ENCODE peak calls at places on chromosomes 5 and 9, in seven cellular contexts. One of them, this sample, is unnamed.

GRCh38 chr5:138360941-138361452 is 8.5 kb downstream of the KDM3B start:
- DNase-seq in HCT116: no peak
- DNase-seq in SK-N-SH: no peak
- DNase-seq in HepG2: no peak
- DNase-seq in GM12878: no peak
- DNase-seq in K562: no peak
- DNase-seq in H1: no peak
- DNase-seq in this sample: no peak

GRCh38 chr5:157603333-157604190 is 28.0 kb upstream of the ADAM19 start:
- DNase-seq in HCT116: peak; percentile 90
- DNase-seq in SK-N-SH: no peak
- DNase-seq in HepG2: peak; percentile 18
- DNase-seq in GM12878: no peak
- DNase-seq in K562: no peak
- DNase-seq in H1: no peak
- DNase-seq in this sample: no peak

GRCh38 chr9:115717711-115718173 is 435.8 kb upstream of the PAPPA start:
- DNase-seq in HCT116: no peak
- DNase-seq in SK-N-SH: no peak
- DNase-seq in HepG2: no peak
- DNase-seq in GM12878: no peak
- DNase-seq in K562: no peak
- DNase-seq in H1: no peak
- DNase-seq in this sample: no peak

GRCh38 chr9:15485836-15486678 is 24.7 kb downstream of the PSIP1 start:
- DNase-seq in HCT116: no peak
- DNase-seq in SK-N-SH: no peak
- DNase-seq in HepG2: peak; percentile 27
- DNase-seq in GM12878: no peak
- DNase-seq in K562: no peak
- DNase-seq in H1: no peak
- DNase-seq in this sample: no peak

GRCh38 chr5:177023247-177023703 is 779 bp downstream of the ZNF346 start:
- DNase-seq in HCT116: no peak
- DNase-seq in SK-N-SH: peak; percentile 41
- DNase-seq in HepG2: peak; percentile 9
- DNase-seq in GM12878: no peak
- DNase-seq in K562: peak; percentile 20
- DNase-seq in H1: no peak
- DNase-seq in this sample: no peak

GRCh38 chr9:14797442-14797841 is 74.9 kb upstream of the CER1 start:
- DNase-seq in HCT116: no peak
- DNase-seq in SK-N-SH: no peak
- DNase-seq in HepG2: no peak
- DNase-seq in GM12878: no peak
- DNase-seq in K562: no peak
- DNase-seq in H1: no peak
- DNase-seq in this sample: no peak

GRCh38 chr9:706606-707451 is 134.7 kb upstream of the DMRT1 start:
- DNase-seq in HCT116: no peak
- DNase-seq in SK-N-SH: peak; percentile 29
- DNase-seq in HepG2: peak; percentile 85
- DNase-seq in GM12878: no peak
- DNase-seq in K562: peak; percentile 13
- DNase-seq in H1: peak; percentile 66
- DNase-seq in this sample: no peak

GRCh38 chr9:114738581-114739316 is 56.8 kb upstream of the TEX48 start:
- DNase-seq in HCT116: peak; percentile 63
- DNase-seq in SK-N-SH: peak; percentile 69
- DNase-seq in HepG2: peak; percentile 46
- DNase-seq in GM12878: peak; percentile 24
- DNase-seq in K562: peak; percentile 75
- DNase-seq in H1: peak; percentile 78
- DNase-seq in this sample: peak; percentile 78

GRCh38 chr5:6551287-6551954 is 81.4 kb downstream of the NSUN2 start:
- DNase-seq in HCT116: no peak
- DNase-seq in SK-N-SH: no peak
- DNase-seq in HepG2: no peak
- DNase-seq in GM12878: no peak
- DNase-seq in K562: no peak
- DNase-seq in H1: no peak
- DNase-seq in this sample: no peak

GRCh38 chr5:140114341-140115185 is 654 bp downstream of the PURA start:
- DNase-seq in HCT116: no peak
- DNase-seq in SK-N-SH: peak; percentile 69
- DNase-seq in HepG2: no peak
- DNase-seq in GM12878: no peak
- DNase-seq in K562: peak; percentile 48
- DNase-seq in H1: peak; percentile 79
- DNase-seq in this sample: no peak

GRCh38 chr9:35645736-35646582 is 4.8 kb downstream of the SIT1 start:
- DNase-seq in HCT116: peak; percentile 22
- DNase-seq in SK-N-SH: no peak
- DNase-seq in HepG2: peak; percentile 32
- DNase-seq in GM12878: no peak
- DNase-seq in K562: peak; percentile 23
- DNase-seq in H1: peak; percentile 79
- DNase-seq in this sample: peak; percentile 55

GRCh38 chr9:84573098-84573497 is 96.4 kb upstream of the NTRK2 start:
- DNase-seq in HCT116: no peak
- DNase-seq in SK-N-SH: no peak
- DNase-seq in HepG2: no peak
- DNase-seq in GM12878: no peak
- DNase-seq in K562: no peak
- DNase-seq in H1: no peak
- DNase-seq in this sample: peak; percentile 66

GRCh38 chr9:80320916-80321315 is 749.2 kb downstream of the TLE4 start:
- DNase-seq in HCT116: no peak
- DNase-seq in SK-N-SH: no peak
- DNase-seq in HepG2: no peak
- DNase-seq in GM12878: no peak
- DNase-seq in K562: no peak
- DNase-seq in H1: no peak
- DNase-seq in this sample: no peak

GRCh38 chr5:79464695-79465332 is 49.1 kb downstream of the HOMER1 start:
- DNase-seq in HCT116: peak; percentile 10
- DNase-seq in SK-N-SH: peak; percentile 39
- DNase-seq in HepG2: no peak
- DNase-seq in GM12878: no peak
- DNase-seq in K562: peak; percentile 12
- DNase-seq in H1: no peak
- DNase-seq in this sample: no peak

GRCh38 chr5:67816456-67816855 is 399.1 kb upstream of the PIK3R1 start:
- DNase-seq in HCT116: no peak
- DNase-seq in SK-N-SH: no peak
- DNase-seq in HepG2: no peak
- DNase-seq in GM12878: no peak
- DNase-seq in K562: no peak
- DNase-seq in H1: no peak
- DNase-seq in this sample: no peak

GRCh38 chr9:86093788-86094555 is 5.4 kb downstream of the GOLM1 start:
- DNase-seq in HCT116: peak; percentile 33
- DNase-seq in SK-N-SH: no peak
- DNase-seq in HepG2: peak; percentile 95
- DNase-seq in GM12878: peak; percentile 17
- DNase-seq in K562: no peak
- DNase-seq in H1: no peak
- DNase-seq in this sample: no peak

GRCh38 chr5:1799110-1799601 is 481 bp downstream of the MRPL36 start:
- DNase-seq in HCT116: no peak
- DNase-seq in SK-N-SH: no peak
- DNase-seq in HepG2: peak; percentile 77
- DNase-seq in GM12878: no peak
- DNase-seq in K562: no peak
- DNase-seq in H1: no peak
- DNase-seq in this sample: no peak

GRCh38 chr5:61402244-61402823 is 70.3 kb downstream of the ZSWIM6 start:
- DNase-seq in HCT116: no peak
- DNase-seq in SK-N-SH: no peak
- DNase-seq in HepG2: no peak
- DNase-seq in GM12878: no peak
- DNase-seq in K562: no peak
- DNase-seq in H1: no peak
- DNase-seq in this sample: no peak

GRCh38 chr9:123364241-123364824 is 8.3 kb downstream of the CRB2 start:
- DNase-seq in HCT116: no peak
- DNase-seq in SK-N-SH: no peak
- DNase-seq in HepG2: no peak
- DNase-seq in GM12878: no peak
- DNase-seq in K562: peak; percentile 49
- DNase-seq in H1: no peak
- DNase-seq in this sample: no peak

GRCh38 chr9:27280858-27281257 is 16.1 kb downstream of the EQTN start:
- DNase-seq in HCT116: no peak
- DNase-seq in SK-N-SH: no peak
- DNase-seq in HepG2: no peak
- DNase-seq in GM12878: no peak
- DNase-seq in K562: no peak
- DNase-seq in H1: no peak
- DNase-seq in this sample: no peak

GRCh38 chr5:176553260-176554085 is 4.3 kb downstream of the CDHR2 start:
- DNase-seq in HCT116: peak; percentile 62
- DNase-seq in SK-N-SH: no peak
- DNase-seq in HepG2: no peak
- DNase-seq in GM12878: no peak
- DNase-seq in K562: no peak
- DNase-seq in H1: no peak
- DNase-seq in this sample: no peak

GRCh38 chr9:104765138-104765537 is 1.2 kb downstream of the NIPSNAP3B start:
- DNase-seq in HCT116: no peak
- DNase-seq in SK-N-SH: no peak
- DNase-seq in HepG2: no peak
- DNase-seq in GM12878: no peak
- DNase-seq in K562: no peak
- DNase-seq in H1: no peak
- DNase-seq in this sample: no peak
- H3K4me3 ChIP-seq in HCT116: no peak overlapping the region
- H3K4me3 ChIP-seq in SK-N-SH: no peak overlapping the region
- H3K4me3 ChIP-seq in HepG2: no peak overlapping the region
- H3K4me3 ChIP-seq in GM12878: peak overlapping the region; percentile 82
- H3K4me3 ChIP-seq in K562: no peak overlapping the region
- H3K4me3 ChIP-seq in H1: no peak overlapping the region
- H3K4me3 ChIP-seq in this sample: no peak overlapping the region

DNA sequence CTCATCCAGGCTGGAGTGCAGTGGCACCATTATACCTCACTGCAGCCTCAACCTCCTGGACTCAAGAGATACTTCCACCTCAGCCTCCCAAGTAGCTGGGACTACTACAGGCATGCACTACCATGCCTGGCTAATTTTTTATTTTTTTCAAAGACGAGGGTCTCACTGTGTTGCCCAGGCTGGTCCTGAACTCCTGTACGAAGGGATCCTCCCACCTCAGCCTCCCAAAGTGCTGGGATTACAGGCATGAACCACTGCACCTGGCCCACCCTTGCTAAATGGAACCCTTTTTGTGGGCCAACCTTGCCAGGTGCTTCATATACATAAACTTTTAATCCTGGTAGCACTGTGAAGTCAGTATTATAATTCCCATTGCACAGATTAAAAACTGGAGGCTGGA is 1.0 kb downstream of the GRHPR start:
- DNase-seq in HCT116: no peak
- DNase-seq in SK-N-SH: no peak
- DNase-seq in HepG2: no peak
- DNase-seq in GM12878: no peak
- DNase-seq in K562: no peak
- DNase-seq in H1: no peak
- DNase-seq in this sample: no peak
- TF ChIP-seq YY1 in HCT116: no peak
- TF ChIP-seq YY1 in SK-N-SH: no peak
- TF ChIP-seq YY1 in HepG2: no peak
- TF ChIP-seq YY1 in GM12878: no peak
- TF ChIP-seq YY1 in K562: no peak
- TF ChIP-seq YY1 in H1: no peak
- TF ChIP-seq YY1 in this sample: no peak

DNA sequence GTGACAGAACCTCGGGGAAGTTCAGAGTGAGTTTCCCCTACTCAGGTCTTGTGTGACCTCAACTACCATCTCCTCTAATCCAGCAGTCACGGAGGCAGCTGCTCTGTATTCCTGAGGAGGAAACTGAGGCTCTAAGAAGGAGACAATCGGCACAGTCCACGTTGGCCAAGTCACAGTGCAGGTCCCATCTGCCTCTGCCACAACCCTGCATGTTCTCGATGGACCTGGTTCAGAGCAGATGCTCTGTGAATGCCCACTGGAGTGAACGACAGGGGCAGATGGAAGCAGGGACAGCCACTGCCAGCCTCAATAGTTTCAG is 720 bp upstream of the ERGIC1 start:
- DNase-seq in HCT116: no peak
- DNase-seq in SK-N-SH: no peak
- DNase-seq in HepG2: no peak
- DNase-seq in GM12878: no peak
- DNase-seq in K562: no peak
- DNase-seq in H1: no peak
- DNase-seq in this sample: no peak
- H3K4me3 ChIP-seq in HCT116: peak overlapping the region; percentile 95
- H3K4me3 ChIP-seq in SK-N-SH: peak overlapping the region; percentile 92
- H3K4me3 ChIP-seq in HepG2: peak overlapping the region; percentile 83
- H3K4me3 ChIP-seq in GM12878: peak overlapping the region; percentile 97
- H3K4me3 ChIP-seq in K562: peak overlapping the region; percentile 71
- H3K4me3 ChIP-seq in H1: peak overlapping the region; percentile 65
- H3K4me3 ChIP-seq in this sample: peak overlapping the region; percentile 24

GRCh38 chr9:137052293-137052692 is 1.6 kb downstream of the ENTPD2 start:
- DNase-seq in HCT116: no peak
- DNase-seq in SK-N-SH: no peak
- DNase-seq in HepG2: no peak
- DNase-seq in GM12878: no peak
- DNase-seq in K562: no peak
- DNase-seq in H1: no peak
- DNase-seq in this sample: no peak

GRCh38 chr9:137048655-137049543 is 2.9 kb upstream of the NPDC1 start:
- DNase-seq in HCT116: no peak
- DNase-seq in SK-N-SH: peak; percentile 68
- DNase-seq in HepG2: no peak
- DNase-seq in GM12878: no peak
- DNase-seq in K562: peak; percentile 92
- DNase-seq in H1: no peak
- DNase-seq in this sample: no peak

GRCh38 chr9:137051145-137051724 is 2.6 kb downstream of the ENTPD2 start:
- DNase-seq in HCT116: no peak
- DNase-seq in SK-N-SH: no peak
- DNase-seq in HepG2: no peak
- DNase-seq in GM12878: no peak
- DNase-seq in K562: no peak
- DNase-seq in H1: no peak
- DNase-seq in this sample: no peak

GRCh38 chr9:137050570-137050969 is 3.3 kb downstream of the ENTPD2 start:
- DNase-seq in HCT116: no peak
- DNase-seq in SK-N-SH: no peak
- DNase-seq in HepG2: no peak
- DNase-seq in GM12878: no peak
- DNase-seq in K562: no peak
- DNase-seq in H1: no peak
- DNase-seq in this sample: no peak

GRCh38 chr9:137049544-137050449 is 3.8 kb upstream of the NPDC1 start:
- DNase-seq in HCT116: no peak
- DNase-seq in SK-N-SH: peak; percentile 86
- DNase-seq in HepG2: no peak
- DNase-seq in GM12878: no peak
- DNase-seq in K562: peak; percentile 73
- DNase-seq in H1: peak; percentile 90
- DNase-seq in this sample: no peak
- TF ChIP-seq YY1 in HCT116: no peak
- TF ChIP-seq YY1 in SK-N-SH: no peak
- TF ChIP-seq YY1 in HepG2: no peak
- TF ChIP-seq YY1 in GM12878: no peak
- TF ChIP-seq YY1 in K562: no peak
- TF ChIP-seq YY1 in H1: peak; percentile 10
- TF ChIP-seq YY1 in this sample: no peak

GRCh38 chr9:128371622-128372117 is 496 bp downstream of the URM1 start:
- DNase-seq in HCT116: no peak
- DNase-seq in SK-N-SH: no peak
- DNase-seq in HepG2: no peak
- DNase-seq in GM12878: no peak
- DNase-seq in K562: no peak
- DNase-seq in H1: no peak
- DNase-seq in this sample: no peak
- H3K4me3 ChIP-seq in HCT116: peak overlapping the region; percentile 67
- H3K4me3 ChIP-seq in SK-N-SH: peak overlapping the region; percentile 78
- H3K4me3 ChIP-seq in HepG2: peak overlapping the region; percentile 92
- H3K4me3 ChIP-seq in GM12878: peak overlapping the region; percentile 99
- H3K4me3 ChIP-seq in K562: peak overlapping the region; percentile 84
- H3K4me3 ChIP-seq in H1: peak overlapping the region; percentile 82
- H3K4me3 ChIP-seq in this sample: peak overlapping the region; percentile 98